ENCODE peak calls at places on chromosomes 1 and 21, in seven cellular contexts. V, M, P, I, Q, X and Y are unnamed samples.

GRCh38 chr1:48761411-48761810 is 15.3 kb downstream of the BEND5 start:
- DNase-seq in P (no peak), X (peak), Q (no peak), M (no peak), V (no peak), I (no peak), Y (no peak)

GRCh38 chr1:228316589-228317387 is 89.8 kb downstream of the TRIM11 start:
- DNase-seq in X (no peak), Q (no peak), M (no peak), I (no peak), V (no peak), P (no peak), Y (no peak)

GRCh38 chr21:35641271-35642016 is 418.9 kb downstream of the SETD4 start:
- DNase-seq in I (no peak), Q (no peak), M (no peak), X (peak), P (no peak), V (no peak), Y (no peak)

GRCh38 chr1:47930215-47930885 is 66.8 kb downstream of the TRABD2B start:
- DNase-seq in I (peak), Q (no peak), P (no peak), V (no peak), M (no peak), X (no peak), Y (no peak)

GRCh38 chr1:24301395-24302175 is 17.6 kb upstream of the GRHL3 start:
- DNase-seq in M (no peak), I (no peak), X (peak), V (no peak), Q (no peak), P (no peak), Y (no peak)

GRCh38 chr1:111399792-111400610 is 27.5 kb downstream of the OVGP1 start:
- DNase-seq in X (peak), V (peak), M (peak), Q (peak), I (peak), P (peak), Y (peak)

GRCh38 chr1:9231648-9232332 is 2.8 kb upstream of the H6PD start:
- DNase-seq in Q (no peak), I (no peak), P (no peak), X (peak), V (no peak), M (no peak), Y (peak)

GRCh38 chr1:47708658-47709301 is 270.9 kb downstream of the FOXD2 start:
- DNase-seq in I (peak), M (peak), V (no peak), X (peak), P (peak), Q (peak), Y (no peak)

GRCh38 chr1:76583875-76584477 is 283.3 kb upstream of the ST6GALNAC5 start:
- DNase-seq in V (no peak), Q (no peak), M (no peak), X (no peak), P (no peak), I (no peak), Y (no peak)

GRCh38 chr1:109527098-109527811 is 12.4 kb upstream of the GPR61 start:
- DNase-seq in X (no peak), I (no peak), V (no peak), M (no peak), Q (no peak), P (no peak), Y (no peak)

GRCh38 chr1:110548381-110548780 is 29.4 kb upstream of the KCNA10 start:
- DNase-seq in P (peak), I (peak), V (no peak), M (peak), X (no peak), Q (peak), Y (peak)

GRCh38 chr1:91402023-91402422 is 2.6 kb downstream of the HFM1 start:
- DNase-seq in P (peak), M (no peak), X (peak), I (peak), Q (peak), V (no peak), Y (no peak)

GRCh38 chr1:161725888-161726630 is 4.7 kb downstream of the FCRLB start:
- DNase-seq in M (peak), V (peak), X (peak), P (peak), I (peak), Q (peak), Y (peak)

GRCh38 chr1:209585672-209586071 is 2.2 kb downstream of the CAMK1G start:
- DNase-seq in I (peak), M (no peak), Q (peak), V (no peak), X (peak), P (no peak), Y (peak)

GRCh38 chr1:81142099-81142776 is 658.5 kb upstream of the ADGRL2 start:
- DNase-seq in M (peak), X (peak), P (no peak), I (no peak), Q (no peak), V (no peak), Y (no peak)

GRCh38 chr1:66999640-67000400 is 54.1 kb downstream of the SLC35D1 start:
- DNase-seq in X (no peak), P (no peak), V (no peak), Q (no peak), I (no peak), M (no peak), Y (no peak)

GRCh38 chr1:66711420-66711819 is 40.8 kb upstream of the DYNLT5 start:
- DNase-seq in P (no peak), Q (peak), X (peak), V (no peak), M (no peak), I (peak), Y (no peak)

GRCh38 chr1:41846595-41846994 is 72.1 kb downstream of the HIVEP3 start:
- DNase-seq in V (no peak), Q (no peak), M (no peak), P (no peak), X (peak), I (no peak), Y (no peak)

GRCh38 chr21:18716578-18717138 is 313.1 kb upstream of the TMPRSS15 start:
- DNase-seq in Q (no peak), M (peak), P (no peak), X (no peak), V (no peak), I (no peak), Y (no peak)

GRCh38 chr21:38295997-38296764 is 39.4 kb downstream of the KCNJ15 start:
- DNase-seq in M (peak), V (no peak), P (no peak), Q (peak), I (no peak), X (peak), Y (no peak)

GRCh38 chr1:160149706-160150105 is 1.7 kb upstream of the ATP1A4 start:
- DNase-seq in X (peak), V (no peak), P (no peak), Q (no peak), I (no peak), M (no peak), Y (no peak)

GRCh38 chr1:160821627-160822026 is 25.7 kb downstream of the LY9 start:
- DNase-seq in I (no peak), V (no peak), P (no peak), M (no peak), X (no peak), Q (peak), Y (no peak)

GRCh38 chr21:25881524-25882376 is 147.0 kb downstream of the GABPA start:
- DNase-seq in M (peak), V (peak), Q (peak), X (peak), I (peak), P (peak), Y (no peak)

GRCh38 chr1:25700626-25701025 is 84.0 kb downstream of the MAN1C1 start:
- DNase-seq in P (peak), V (no peak), M (no peak), X (no peak), Q (peak), I (peak), Y (no peak)

GRCh38 chr1:57623039-57623790 is 199.4 kb upstream of the DAB1 start:
- DNase-seq in I (no peak), V (no peak), X (no peak), P (no peak), Q (peak), M (no peak), Y (no peak)

GRCh38 chr1:29753771-29754607 is 517.7 kb downstream of the PTPRU start:
- DNase-seq in P (no peak), I (peak), M (no peak), Q (no peak), X (no peak), V (no peak), Y (no peak)

GRCh38 chr1:228374711-228375577 is 31.7 kb downstream of the TRIM11 start:
- DNase-seq in Q (no peak), V (no peak), I (no peak), P (no peak), X (peak), M (no peak), Y (no peak)

GRCh38 chr1:19000065-19000464 is 43.6 kb upstream of the IFFO2 start:
- DNase-seq in X (peak), Q (peak), P (no peak), I (no peak), V (no peak), M (no peak), Y (no peak)

GRCh38 chr1:85198864-85199263 is 2.0 kb downstream of the SYDE2 start:
- DNase-seq in Q (no peak), V (no peak), X (no peak), P (no peak), I (no peak), M (no peak), Y (no peak)

GRCh38 chr1:7623886-7624285 is 147.2 kb upstream of the VAMP3 start:
- DNase-seq in V (no peak), X (no peak), M (no peak), Q (no peak), I (no peak), P (no peak), Y (no peak)

GRCh38 chr21:43611598-43612369 is 47.5 kb downstream of the HSF2BP start:
- DNase-seq in X (no peak), P (peak), Q (peak), M (peak), V (peak), I (peak), Y (no peak)

GRCh38 chr1:30523055-30524020 is 200.0 kb downstream of the MATN1 start:
- DNase-seq in M (peak), V (no peak), I (no peak), P (no peak), Q (no peak), X (peak), Y (peak)

GRCh38 chr21:41610042-41610839 is 102.3 kb upstream of the TMPRSS2 start:
- DNase-seq in Q (peak), M (peak), P (peak), X (peak), V (no peak), I (peak), Y (no peak)

GRCh38 chr1:245173446-245174178 is 18.8 kb downstream of the KIF26B start:
- DNase-seq in P (no peak), X (peak), I (no peak), V (no peak), Q (no peak), M (no peak), Y (no peak)

GRCh38 chr1:2125375-2126211 is 69.0 kb downstream of the FAAP20 start:
- DNase-seq in P (no peak), X (no peak), M (no peak), I (no peak), V (no peak), Q (no peak), Y (no peak)

GRCh38 chr1:2126331-2127180 is 68.0 kb downstream of the FAAP20 start:
- DNase-seq in I (no peak), X (no peak), M (no peak), Q (no peak), P (no peak), V (no peak), Y (no peak)

GRCh38 chr1:2127181-2128145 is 67.1 kb downstream of the FAAP20 start:
- DNase-seq in V (no peak), M (no peak), P (no peak), Q (no peak), X (no peak), I (no peak), Y (no peak)

GRCh38 chr1:2121071-2121691 is 71.0 kb downstream of the PRKCZ start:
- DNase-seq in X (no peak), V (no peak), M (no peak), I (no peak), P (no peak), Q (no peak), Y (no peak)

DNA sequence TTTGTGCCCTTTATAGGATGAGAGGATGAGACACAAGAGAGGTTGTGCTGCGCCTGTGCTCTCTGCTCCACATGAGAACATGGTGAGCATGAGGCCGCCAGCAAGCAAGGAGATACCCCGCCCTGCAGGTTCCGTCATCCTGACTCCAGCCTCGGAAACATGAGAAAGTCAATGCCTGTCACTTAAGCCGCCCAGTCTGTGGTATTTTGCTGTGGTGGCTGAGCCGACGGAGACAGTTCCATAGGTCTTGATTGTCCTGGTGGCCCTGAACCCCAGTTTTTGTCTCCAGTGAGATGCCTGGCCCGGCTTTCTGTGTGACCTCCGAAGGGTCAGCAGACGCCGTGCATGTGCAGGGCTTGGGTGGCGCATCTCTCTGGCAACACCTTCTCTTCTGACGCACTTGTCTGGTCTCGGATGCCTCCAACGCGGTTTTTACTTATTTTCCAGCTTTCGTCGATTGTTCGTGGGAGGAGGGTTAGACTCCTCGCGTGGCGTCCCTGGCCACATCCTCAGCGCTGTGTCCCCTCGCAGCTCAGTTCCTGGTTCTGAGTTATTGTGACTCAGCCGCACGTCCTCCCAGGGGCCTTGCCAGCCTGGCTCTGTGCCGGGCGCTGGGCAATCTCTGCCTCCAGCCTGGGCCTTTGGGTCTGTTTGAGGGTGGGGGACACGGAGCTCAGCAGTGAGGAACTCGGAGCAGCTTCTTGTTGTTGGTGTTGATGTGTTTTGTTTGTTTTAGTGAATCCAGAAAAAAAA is 70.0 kb downstream of the FAAP20 start:
- DNase-seq in I (no peak), V (no peak), X (no peak), P (no peak), Q (no peak), M (no peak), Y (no peak)
- H3K4me3 ChIP-seq in I (no peak), V (no peak), X (no peak), P (no peak), Q (no peak), M (no peak), Y (no peak)

GRCh38 chr1:69319287-69319686 is 248.4 kb upstream of the LRRC7 start:
- DNase-seq in I (no peak), Q (no peak), M (no peak), X (no peak), V (no peak), P (no peak), Y (no peak)
- H3K4me2 ChIP-seq in I (no peak), Q (no peak), M (no peak), X (no peak), V (no peak), P (no peak), Y (no peak)

GRCh38 chr1:150562384-150563339 is 13.5 kb downstream of the ADAMTSL4 start:
- DNase-seq in P (no peak), I (no peak), Q (peak), V (no peak), X (no peak), M (peak), Y (no peak)

GRCh38 chr1:150564051-150564991 is 15.1 kb downstream of the MCL1 start:
- DNase-seq in M (no peak), X (no peak), P (no peak), V (no peak), I (no peak), Q (no peak), Y (no peak)

GRCh38 chr1:150560986-150561829 is 12.0 kb downstream of the ADAMTSL4 start:
- DNase-seq in Q (peak), V (peak), M (peak), P (peak), X (peak), I (peak), Y (peak)

GRCh38 chr1:150561830-150562367 is 12.7 kb downstream of the ADAMTSL4 start:
- DNase-seq in X (peak), M (peak), Q (peak), V (peak), I (peak), P (peak), Y (peak)

GRCh38 chr1:150563340-150564038 is 14.3 kb downstream of the ADAMTSL4 start:
- DNase-seq in Q (no peak), X (no peak), V (no peak), I (peak), M (no peak), P (no peak), Y (no peak)
- H3K4me3 ChIP-seq in Q (peak), X (no peak), V (no peak), I (no peak), M (no peak), P (no peak), Y (peak)

GRCh38 chr1:118113261-118113660 is 71.8 kb downstream of the SPAG17 start:
- DNase-seq in M (no peak), V (no peak), I (no peak), X (peak), Q (no peak), P (no peak), Y (peak)
- H3K4me2 ChIP-seq in M (no peak), V (no peak), I (no peak), X (peak), Q (no peak), P (no peak), Y (no peak)

DNA sequence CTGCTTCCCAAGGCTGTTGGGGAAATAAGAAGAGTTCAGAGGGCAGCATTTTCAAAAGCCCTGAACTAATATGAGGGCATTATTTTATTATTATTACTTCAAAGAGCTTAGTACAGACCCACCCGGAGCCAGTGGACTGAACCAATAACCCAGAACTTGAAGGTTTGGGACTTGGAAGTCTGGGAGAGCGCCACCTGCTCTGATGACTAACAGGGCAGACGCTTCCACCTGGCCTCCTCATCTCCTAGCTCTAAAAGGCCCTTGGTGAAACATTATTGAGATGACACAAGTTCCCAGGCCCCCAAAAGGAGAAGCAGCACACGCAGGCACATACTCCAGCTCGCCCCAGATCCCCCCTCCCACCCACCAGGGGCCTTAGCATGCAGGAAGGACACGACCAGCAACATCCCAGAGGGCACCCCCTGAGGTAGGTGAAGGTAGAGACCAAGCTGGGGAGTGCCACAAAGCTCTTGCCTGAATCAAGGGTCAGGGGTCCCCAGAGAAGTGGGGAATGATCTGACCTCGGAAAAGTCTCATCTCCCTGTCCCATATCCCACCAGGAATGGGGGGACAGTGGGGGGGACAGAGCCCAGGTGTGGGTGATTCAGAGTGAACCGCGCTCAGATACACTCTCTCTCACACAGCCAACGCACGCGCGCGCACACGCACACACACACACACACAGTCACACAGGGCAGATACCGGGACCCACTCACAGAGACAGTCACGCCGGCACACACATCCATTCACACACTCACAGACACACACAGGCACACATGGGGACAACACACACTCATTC is 1.2 kb downstream of the DLGAP3 start:
- DNase-seq in P (no peak), M (no peak), X (no peak), I (peak), V (no peak), Q (peak), Y (no peak)
- H3K4me3 ChIP-seq in P (peak), M (peak), X (no peak), I (peak), V (peak), Q (peak), Y (no peak)

GRCh38 chr1:11649624-11650330 is 4.5 kb downstream of the FBXO2 start:
- DNase-seq in X (no peak), I (no peak), Q (no peak), P (no peak), V (no peak), M (no peak), Y (no peak)
- H3K4me2 ChIP-seq in X (no peak), I (no peak), Q (peak), P (peak), V (no peak), M (no peak), Y (no peak)

GRCh38 chr1:36091141-36091540 is 2.4 kb downstream of the ADPRS start:
- DNase-seq in X (no peak), P (no peak), I (no peak), Q (no peak), M (no peak), V (no peak), Y (no peak)
- H3K4me3 ChIP-seq in X (no peak), P (no peak), I (no peak), Q (no peak), M (no peak), V (no peak), Y (no peak)

GRCh38 chr1:53311104-53311908 is 16.6 kb downstream of the LRP8 start:
- DNase-seq in P (no peak), I (peak), V (no peak), X (no peak), Q (no peak), M (no peak), Y (no peak)
- H3K4me2 ChIP-seq in P (no peak), I (no peak), V (no peak), X (no peak), Q (no peak), M (no peak), Y (no peak)

GRCh38 chr1:151831605-151832004 is at the start of gene RORC:
- DNase-seq in I (no peak), X (no peak), Q (no peak), P (no peak), V (no peak), M (no peak), Y (no peak)
- H3K4me3 ChIP-seq in I (no peak), X (no peak), Q (no peak), P (no peak), V (no peak), M (no peak), Y (no peak)

GRCh38 chr1:211574705-211575104 is 4.3 kb downstream of the SLC30A1 start:
- DNase-seq in V (no peak), M (no peak), X (peak), Q (no peak), I (no peak), P (no peak), Y (peak)
- H3K4me2 ChIP-seq in V (no peak), M (no peak), X (peak), Q (no peak), I (peak), P (peak), Y (peak)